ENCODE peak calls at places on chromosomes 6 and 20, in ten cellular contexts. P is NCI-H774; O is tibial artery; X is NCI-H460; M is heart right ventricle; N is NCI-H1417; E is activated T-helper 1 cell treated with Interleukin-2 at 50 U/mL for 16 hours; Y is iris pigment epithelial cell; Z is progenitor cell of endocrine pancreas; B is stimulated activated CD4-positive, alpha-beta T cell treated with anti-CD3 and anti-CD28 coated beads, TNF-alpha, amount 100 ng/mL, for 4 hours. L is an unnamed sample.
A peak's percentile ranks its signal among the peaks of the same experiment; 100 is the strongest.

GRCh38 chr20:33176101-33176500 is 8.1 kb downstream of the BPIFA2 start:
- DNase-seq in X (no peak), P (no peak), Z (no peak), Y (no peak), O (no peak), N (no peak), M (no peak), E (no peak), B (no peak), L (no peak)

GRCh38 chr20:15362849-15363248 is 1025.4 kb upstream of the FLRT3 start:
- DNase-seq in N (no peak), O (no peak), B (no peak), E (no peak), P (no peak), Y (no peak), M (no peak), Z (no peak), X (no peak), L (no peak)

GRCh38 chr6:112457891-112458290 is 110.8 kb downstream of the RFPL4B start:
- DNase-seq in X (no peak), N (no peak), E (no peak), O (no peak), Z (no peak), B (no peak), M (no peak), P (no peak), Y (no peak), L (no peak)

GRCh38 chr6:112502348-112503130 is 155.4 kb downstream of the RFPL4B start:
- DNase-seq in N (no peak), P (no peak), B (no peak), X (no peak), Z (no peak), Y (peak; percentile 29), O (no peak), E (no peak), M (no peak), L (no peak)

GRCh38 chr6:105993769-105994521 is 92.2 kb upstream of the PRDM1 start:
- DNase-seq in O (peak; percentile 32), N (no peak), Z (no peak), E (peak; percentile 30), P (no peak), X (peak; percentile 27), M (peak; percentile 13), B (peak; percentile 18), Y (no peak), L (no peak)

GRCh38 chr20:39269031-39269461 is 306.9 kb downstream of the DHX35 start:
- DNase-seq in Y (peak; percentile 23), E (no peak), P (no peak), X (peak; percentile 12), Z (peak; percentile 66), O (peak; percentile 42), N (peak; percentile 28), B (no peak), M (peak; percentile 55), L (peak; percentile 62)

GRCh38 chr6:149846321-149846720 is 17.8 kb downstream of the LRP11 start:
- DNase-seq in B (no peak), O (no peak), M (no peak), E (no peak), Z (no peak), Y (peak; percentile 93), P (no peak), X (no peak), N (peak; percentile 15), L (peak; percentile 56)

GRCh38 chr20:17967595-17968365 is 814 bp downstream of the SNX5 start:
- DNase-seq in M (peak; percentile 37), N (no peak), B (peak; percentile 15), O (peak; percentile 35), P (no peak), Y (peak; percentile 75), Z (no peak), X (no peak), E (no peak), L (no peak)

GRCh38 chr20:36084897-36085617 is 69.5 kb upstream of the EPB41L1 start:
- DNase-seq in P (no peak), N (no peak), M (no peak), B (no peak), E (no peak), Y (peak; percentile 85), O (no peak), X (no peak), Z (no peak), L (no peak)

GRCh38 chr6:52571099-52571755 is 5.6 kb downstream of the TRAM2 start:
- DNase-seq in B (no peak), E (no peak), X (no peak), N (no peak), P (no peak), O (peak; percentile 59), M (peak; percentile 8), Z (no peak), Y (no peak), L (no peak)

GRCh38 chr6:132937466-132937906 is 123.1 kb downstream of the RPS12 start:
- DNase-seq in M (peak; percentile 12), Z (peak; percentile 29), Y (peak; percentile 42), O (no peak), P (peak; percentile 84), N (peak; percentile 71), E (no peak), X (peak; percentile 32), B (no peak), L (no peak)

GRCh38 chr20:58682656-58683055 is 9.9 kb upstream of the NPEPL1 start:
- DNase-seq in Y (peak; percentile 40), B (no peak), O (no peak), X (peak; percentile 38), E (no peak), M (no peak), N (no peak), Z (no peak), P (no peak), L (no peak)

GRCh38 chr6:93165850-93166249 is 253.5 kb downstream of the EPHA7 start:
- DNase-seq in O (no peak), P (peak; percentile 88), X (no peak), Y (no peak), N (peak; percentile 42), M (no peak), Z (no peak), E (no peak), B (no peak), L (no peak)

GRCh38 chr6:43444036-43444435 is 11.3 kb downstream of the DLK2 start:
- DNase-seq in Z (no peak), X (no peak), O (no peak), Y (no peak), B (no peak), E (no peak), N (no peak), M (no peak), P (no peak), L (no peak)

GRCh38 chr6:14232889-14233288 is 115.3 kb downstream of the CD83 start:
- DNase-seq in M (no peak), P (no peak), Y (no peak), N (no peak), O (no peak), Z (no peak), B (no peak), X (no peak), E (no peak), L (no peak)

GRCh38 chr6:102402635-102403329 is 1009.3 kb downstream of the GRIK2 start:
- DNase-seq in B (no peak), Z (no peak), P (no peak), E (no peak), Y (no peak), O (no peak), X (no peak), N (no peak), M (no peak), L (no peak)

GRCh38 chr6:31718294-31718693 is 3.1 kb downstream of the LY6G6D start:
- DNase-seq in Y (no peak), B (no peak), O (no peak), P (no peak), M (no peak), N (peak; percentile 64), X (no peak), Z (no peak), E (no peak), L (no peak)

L was measured in right atrium auricular region.